ENCODE peak calls at places on chromosome 1, in six cellular contexts. One of them, this sample, is unnamed.
A peak's percentile ranks its signal among the peaks of the same experiment; 100 is the strongest.

GRCh38 chr1:218034464-218034863 is 250.6 kb upstream of the RRP15 start:
- DNase-seq in activated naive CD8-positive, alpha-beta T cell treated with anti-CD3 and anti-CD28 coated beads for 36 hours: no peak
- DNase-seq in glomerular endothelial cell: no peak
- DNase-seq in AG09309: no peak
- DNase-seq in H9: peak; percentile 68
- DNase-seq in body of pancreas: no peak
- DNase-seq in this sample: no peak

GRCh38 chr1:226666164-226666506 is 72.9 kb downstream of the ITPKB start:
- DNase-seq in activated naive CD8-positive, alpha-beta T cell treated with anti-CD3 and anti-CD28 coated beads for 36 hours: no peak
- DNase-seq in glomerular endothelial cell: no peak
- DNase-seq in AG09309: no peak
- DNase-seq in H9: no peak
- DNase-seq in body of pancreas: no peak
- DNase-seq in this sample: no peak

GRCh38 chr1:85502625-85503083 is 37.7 kb upstream of the DDAH1 start:
- DNase-seq in activated naive CD8-positive, alpha-beta T cell treated with anti-CD3 and anti-CD28 coated beads for 36 hours: no peak
- DNase-seq in glomerular endothelial cell: peak; percentile 66
- DNase-seq in AG09309: no peak
- DNase-seq in H9: peak; percentile 72
- DNase-seq in body of pancreas: peak; percentile 74
- DNase-seq in this sample: no peak

GRCh38 chr1:54358503-54359168 is 47.6 kb downstream of the SSBP3 start:
- DNase-seq in activated naive CD8-positive, alpha-beta T cell treated with anti-CD3 and anti-CD28 coated beads for 36 hours: no peak
- DNase-seq in glomerular endothelial cell: no peak
- DNase-seq in AG09309: no peak
- DNase-seq in H9: no peak
- DNase-seq in body of pancreas: no peak
- DNase-seq in this sample: no peak

GRCh38 chr1:99811747-99812146 is 38.4 kb upstream of the AGL start:
- DNase-seq in activated naive CD8-positive, alpha-beta T cell treated with anti-CD3 and anti-CD28 coated beads for 36 hours: no peak
- DNase-seq in glomerular endothelial cell: no peak
- DNase-seq in AG09309: no peak
- DNase-seq in H9: no peak
- DNase-seq in body of pancreas: no peak
- DNase-seq in this sample: no peak

GRCh38 chr1:15703562-15703961 is 19.4 kb downstream of the PLEKHM2 start:
- DNase-seq in activated naive CD8-positive, alpha-beta T cell treated with anti-CD3 and anti-CD28 coated beads for 36 hours: no peak
- DNase-seq in glomerular endothelial cell: no peak
- DNase-seq in AG09309: peak; percentile 78
- DNase-seq in H9: no peak
- DNase-seq in body of pancreas: peak; percentile 43
- DNase-seq in this sample: no peak

GRCh38 chr1:21329209-21329844 is 39.1 kb upstream of the ECE1 start:
- DNase-seq in activated naive CD8-positive, alpha-beta T cell treated with anti-CD3 and anti-CD28 coated beads for 36 hours: no peak
- DNase-seq in glomerular endothelial cell: no peak
- DNase-seq in AG09309: no peak
- DNase-seq in H9: no peak
- DNase-seq in body of pancreas: peak; percentile 67
- DNase-seq in this sample: no peak

GRCh38 chr1:21296509-21297354 is 6.5 kb upstream of the ECE1 start:
- DNase-seq in activated naive CD8-positive, alpha-beta T cell treated with anti-CD3 and anti-CD28 coated beads for 36 hours: no peak
- DNase-seq in glomerular endothelial cell: no peak
- DNase-seq in AG09309: no peak
- DNase-seq in H9: no peak
- DNase-seq in body of pancreas: no peak
- DNase-seq in this sample: no peak

GRCh38 chr1:116372651-116373444 is at the start of gene ATP1A1:
- DNase-seq in activated naive CD8-positive, alpha-beta T cell treated with anti-CD3 and anti-CD28 coated beads for 36 hours: peak; percentile 96
- DNase-seq in glomerular endothelial cell: no peak
- DNase-seq in AG09309: peak; percentile 46
- DNase-seq in H9: peak; percentile 96
- DNase-seq in body of pancreas: peak; percentile 99
- DNase-seq in this sample: peak; percentile 96